ENCODE peak calls at places on chromosomes 7 and 10, in ten cellular contexts. One of them, this sample, is unnamed.

GRCh38 chr7:66913118-66914049 is 7.6 kb upstream of the TMEM248 start:
- DNase-seq in activated T-helper 1 cell treated with anti-CD3 and anti-CD28 coated beads, Interleukin-2, amount 50 U/mL, for 16 hours: no peak
- DNase-seq in posterior cingulate gyrus: no peak
- DNase-seq in CD8-positive, alpha-beta T cell: no peak
- DNase-seq in PC-3: peak; percentile 2
- DNase-seq in T-helper 9 cell: no peak
- DNase-seq in renal cortical epithelial cell: no peak
- DNase-seq in breast epithelium: no peak
- DNase-seq in NCI-H1092 treated with DMSO at 0.1 percent for 48 hours: no peak
- DNase-seq in mucosa of gallbladder: no peak
- DNase-seq in this sample: no peak

GRCh38 chr7:76513817-76514799 is 3.8 kb downstream of the UPK3B start:
- DNase-seq in mucosa of gallbladder: no peak
- DNase-seq in T-helper 9 cell: no peak
- DNase-seq in renal cortical epithelial cell: no peak
- DNase-seq in breast epithelium: no peak
- DNase-seq in activated T-helper 1 cell treated with anti-CD3 and anti-CD28 coated beads, Interleukin-2, amount 50 U/mL, for 16 hours: no peak
- DNase-seq in NCI-H1092 treated with DMSO at 0.1 percent for 48 hours: no peak
- DNase-seq in posterior cingulate gyrus: no peak
- DNase-seq in CD8-positive, alpha-beta T cell: no peak
- DNase-seq in PC-3: no peak
- DNase-seq in this sample: no peak

GRCh38 chr10:128499486-128499885 is 373.3 kb upstream of the MKI67 start:
- DNase-seq in renal cortical epithelial cell: no peak
- DNase-seq in CD8-positive, alpha-beta T cell: no peak
- DNase-seq in mucosa of gallbladder: no peak
- DNase-seq in activated T-helper 1 cell treated with anti-CD3 and anti-CD28 coated beads, Interleukin-2, amount 50 U/mL, for 16 hours: no peak
- DNase-seq in NCI-H1092 treated with DMSO at 0.1 percent for 48 hours: no peak
- DNase-seq in T-helper 9 cell: no peak
- DNase-seq in posterior cingulate gyrus: no peak
- DNase-seq in breast epithelium: no peak
- DNase-seq in PC-3: no peak
- DNase-seq in this sample: no peak

GRCh38 chr7:123643495-123644428 is 11.9 kb upstream of the LMOD2 start:
- DNase-seq in T-helper 9 cell: no peak
- DNase-seq in breast epithelium: no peak
- DNase-seq in mucosa of gallbladder: peak; percentile 54
- DNase-seq in CD8-positive, alpha-beta T cell: no peak
- DNase-seq in posterior cingulate gyrus: no peak
- DNase-seq in NCI-H1092 treated with DMSO at 0.1 percent for 48 hours: peak; percentile 44
- DNase-seq in renal cortical epithelial cell: peak; percentile 87
- DNase-seq in activated T-helper 1 cell treated with anti-CD3 and anti-CD28 coated beads, Interleukin-2, amount 50 U/mL, for 16 hours: no peak
- DNase-seq in PC-3: peak; percentile 57
- DNase-seq in this sample: no peak

GRCh38 chr10:60654813-60655464 is 123.3 kb upstream of the CDK1 start:
- DNase-seq in breast epithelium: no peak
- DNase-seq in mucosa of gallbladder: no peak
- DNase-seq in renal cortical epithelial cell: peak; percentile 44
- DNase-seq in posterior cingulate gyrus: no peak
- DNase-seq in activated T-helper 1 cell treated with anti-CD3 and anti-CD28 coated beads, Interleukin-2, amount 50 U/mL, for 16 hours: no peak
- DNase-seq in T-helper 9 cell: no peak
- DNase-seq in NCI-H1092 treated with DMSO at 0.1 percent for 48 hours: no peak
- DNase-seq in PC-3: peak; percentile 91
- DNase-seq in CD8-positive, alpha-beta T cell: no peak
- DNase-seq in this sample: no peak

GRCh38 chr10:131211965-131212619 is 99.4 kb downstream of the TCERG1L start:
- DNase-seq in activated T-helper 1 cell treated with anti-CD3 and anti-CD28 coated beads, Interleukin-2, amount 50 U/mL, for 16 hours: no peak
- DNase-seq in mucosa of gallbladder: no peak
- DNase-seq in T-helper 9 cell: no peak
- DNase-seq in renal cortical epithelial cell: no peak
- DNase-seq in posterior cingulate gyrus: no peak
- DNase-seq in PC-3: no peak
- DNase-seq in CD8-positive, alpha-beta T cell: peak; percentile 23
- DNase-seq in breast epithelium: no peak
- DNase-seq in NCI-H1092 treated with DMSO at 0.1 percent for 48 hours: no peak
- DNase-seq in this sample: no peak

GRCh38 chr7:70183278-70183677 is 585.0 kb downstream of the AUTS2 start:
- DNase-seq in PC-3: no peak
- DNase-seq in T-helper 9 cell: no peak
- DNase-seq in activated T-helper 1 cell treated with anti-CD3 and anti-CD28 coated beads, Interleukin-2, amount 50 U/mL, for 16 hours: no peak
- DNase-seq in posterior cingulate gyrus: no peak
- DNase-seq in mucosa of gallbladder: no peak
- DNase-seq in breast epithelium: no peak
- DNase-seq in NCI-H1092 treated with DMSO at 0.1 percent for 48 hours: no peak
- DNase-seq in renal cortical epithelial cell: no peak
- DNase-seq in CD8-positive, alpha-beta T cell: no peak
- DNase-seq in this sample: no peak

GRCh38 chr7:134992626-134993179 is 6.4 kb downstream of the AGBL3 start:
- DNase-seq in NCI-H1092 treated with DMSO at 0.1 percent for 48 hours: no peak
- DNase-seq in CD8-positive, alpha-beta T cell: no peak
- DNase-seq in renal cortical epithelial cell: peak; percentile 41
- DNase-seq in breast epithelium: no peak
- DNase-seq in mucosa of gallbladder: no peak
- DNase-seq in T-helper 9 cell: no peak
- DNase-seq in posterior cingulate gyrus: no peak
- DNase-seq in activated T-helper 1 cell treated with anti-CD3 and anti-CD28 coated beads, Interleukin-2, amount 50 U/mL, for 16 hours: no peak
- DNase-seq in PC-3: no peak
- DNase-seq in this sample: no peak

GRCh38 chr7:77473240-77474005 is 57.3 kb upstream of the GSAP start:
- DNase-seq in T-helper 9 cell: no peak
- DNase-seq in posterior cingulate gyrus: no peak
- DNase-seq in mucosa of gallbladder: no peak
- DNase-seq in breast epithelium: no peak
- DNase-seq in activated T-helper 1 cell treated with anti-CD3 and anti-CD28 coated beads, Interleukin-2, amount 50 U/mL, for 16 hours: no peak
- DNase-seq in renal cortical epithelial cell: peak; percentile 35
- DNase-seq in PC-3: no peak
- DNase-seq in CD8-positive, alpha-beta T cell: no peak
- DNase-seq in NCI-H1092 treated with DMSO at 0.1 percent for 48 hours: no peak
- DNase-seq in this sample: no peak

GRCh38 chr7:142913051-142913450 is 20.5 kb downstream of the TRPV5 start:
- DNase-seq in mucosa of gallbladder: no peak
- DNase-seq in NCI-H1092 treated with DMSO at 0.1 percent for 48 hours: no peak
- DNase-seq in PC-3: no peak
- DNase-seq in CD8-positive, alpha-beta T cell: no peak
- DNase-seq in breast epithelium: no peak
- DNase-seq in renal cortical epithelial cell: no peak
- DNase-seq in posterior cingulate gyrus: no peak
- DNase-seq in activated T-helper 1 cell treated with anti-CD3 and anti-CD28 coated beads, Interleukin-2, amount 50 U/mL, for 16 hours: no peak
- DNase-seq in T-helper 9 cell: no peak
- DNase-seq in this sample: no peak

GRCh38 chr7:137772748-137773147 is 74.0 kb downstream of the DGKI start:
- DNase-seq in activated T-helper 1 cell treated with anti-CD3 and anti-CD28 coated beads, Interleukin-2, amount 50 U/mL, for 16 hours: no peak
- DNase-seq in breast epithelium: no peak
- DNase-seq in mucosa of gallbladder: no peak
- DNase-seq in posterior cingulate gyrus: no peak
- DNase-seq in CD8-positive, alpha-beta T cell: no peak
- DNase-seq in NCI-H1092 treated with DMSO at 0.1 percent for 48 hours: no peak
- DNase-seq in renal cortical epithelial cell: peak; percentile 79
- DNase-seq in T-helper 9 cell: no peak
- DNase-seq in PC-3: peak; percentile 32
- DNase-seq in this sample: no peak

GRCh38 chr10:92766451-92766850 is 76.7 kb downstream of the HHEX start:
- DNase-seq in breast epithelium: no peak
- DNase-seq in posterior cingulate gyrus: no peak
- DNase-seq in PC-3: no peak
- DNase-seq in renal cortical epithelial cell: no peak
- DNase-seq in T-helper 9 cell: no peak
- DNase-seq in NCI-H1092 treated with DMSO at 0.1 percent for 48 hours: no peak
- DNase-seq in CD8-positive, alpha-beta T cell: no peak
- DNase-seq in activated T-helper 1 cell treated with anti-CD3 and anti-CD28 coated beads, Interleukin-2, amount 50 U/mL, for 16 hours: no peak
- DNase-seq in mucosa of gallbladder: no peak
- DNase-seq in this sample: no peak

GRCh38 chr7:96663871-96664445 is 45.7 kb downstream of the SEM1 start:
- DNase-seq in breast epithelium: no peak
- DNase-seq in T-helper 9 cell: no peak
- DNase-seq in NCI-H1092 treated with DMSO at 0.1 percent for 48 hours: no peak
- DNase-seq in mucosa of gallbladder: no peak
- DNase-seq in PC-3: no peak
- DNase-seq in CD8-positive, alpha-beta T cell: no peak
- DNase-seq in activated T-helper 1 cell treated with anti-CD3 and anti-CD28 coated beads, Interleukin-2, amount 50 U/mL, for 16 hours: no peak
- DNase-seq in renal cortical epithelial cell: peak; percentile 42
- DNase-seq in posterior cingulate gyrus: no peak
- DNase-seq in this sample: no peak

GRCh38 chr10:46557319-46558140 is 1.1 kb upstream of the GPRIN2 start:
- DNase-seq in NCI-H1092 treated with DMSO at 0.1 percent for 48 hours: no peak
- DNase-seq in renal cortical epithelial cell: no peak
- DNase-seq in CD8-positive, alpha-beta T cell: peak; percentile 51
- DNase-seq in breast epithelium: peak; percentile 54
- DNase-seq in PC-3: no peak
- DNase-seq in T-helper 9 cell: no peak
- DNase-seq in posterior cingulate gyrus: peak; percentile 41
- DNase-seq in mucosa of gallbladder: peak; percentile 12
- DNase-seq in activated T-helper 1 cell treated with anti-CD3 and anti-CD28 coated beads, Interleukin-2, amount 50 U/mL, for 16 hours: no peak
- DNase-seq in this sample: peak; percentile 10

GRCh38 chr10:119090026-119090808 is 9.6 kb upstream of the EIF3A start:
- DNase-seq in activated T-helper 1 cell treated with anti-CD3 and anti-CD28 coated beads, Interleukin-2, amount 50 U/mL, for 16 hours: peak; percentile 17
- DNase-seq in posterior cingulate gyrus: no peak
- DNase-seq in T-helper 9 cell: peak; percentile 25
- DNase-seq in NCI-H1092 treated with DMSO at 0.1 percent for 48 hours: no peak
- DNase-seq in PC-3: no peak
- DNase-seq in renal cortical epithelial cell: no peak
- DNase-seq in mucosa of gallbladder: no peak
- DNase-seq in CD8-positive, alpha-beta T cell: no peak
- DNase-seq in breast epithelium: no peak
- DNase-seq in this sample: no peak

GRCh38 chr10:49080071-49080470 is 35.3 kb downstream of the VSTM4 start:
- DNase-seq in renal cortical epithelial cell: peak; percentile 62
- DNase-seq in activated T-helper 1 cell treated with anti-CD3 and anti-CD28 coated beads, Interleukin-2, amount 50 U/mL, for 16 hours: no peak
- DNase-seq in NCI-H1092 treated with DMSO at 0.1 percent for 48 hours: peak; percentile 34
- DNase-seq in CD8-positive, alpha-beta T cell: no peak
- DNase-seq in T-helper 9 cell: no peak
- DNase-seq in mucosa of gallbladder: no peak
- DNase-seq in PC-3: no peak
- DNase-seq in posterior cingulate gyrus: no peak
- DNase-seq in breast epithelium: no peak
- DNase-seq in this sample: no peak